ENCODE peak calls at places on chromosome 1, in ten cellular contexts. One of them, this sample, is unnamed.

GRCh38 chr1:4430406-4431404 is 223.7 kb upstream of the AJAP1 start:
- DNase-seq in ascending aorta: no peak
- DNase-seq in A549: no peak
- DNase-seq in dorsolateral prefrontal cortex: no peak
- DNase-seq in HFF-Myc: no peak
- DNase-seq in CD8-positive, alpha-beta T cell: no peak
- DNase-seq in endodermal cell: no peak
- DNase-seq in kidney epithelial cell: no peak
- DNase-seq in HCT116: no peak
- DNase-seq in esophagus muscularis mucosa: no peak
- DNase-seq in this sample: no peak

GRCh38 chr1:108130812-108131211 is 69.3 kb downstream of the SLC25A24 start:
- DNase-seq in ascending aorta: no peak
- DNase-seq in A549: no peak
- DNase-seq in dorsolateral prefrontal cortex: no peak
- DNase-seq in HFF-Myc: no peak
- DNase-seq in CD8-positive, alpha-beta T cell: no peak
- DNase-seq in endodermal cell: no peak
- DNase-seq in kidney epithelial cell: no peak
- DNase-seq in HCT116: no peak
- DNase-seq in esophagus muscularis mucosa: no peak
- DNase-seq in this sample: no peak

GRCh38 chr1:46171872-46172271 is 3.0 kb upstream of the TSPAN1 start:
- DNase-seq in ascending aorta: no peak
- DNase-seq in A549: no peak
- DNase-seq in dorsolateral prefrontal cortex: peak; percentile 87
- DNase-seq in HFF-Myc: no peak
- DNase-seq in CD8-positive, alpha-beta T cell: no peak
- DNase-seq in endodermal cell: peak; percentile 71
- DNase-seq in kidney epithelial cell: no peak
- DNase-seq in HCT116: no peak
- DNase-seq in esophagus muscularis mucosa: no peak
- DNase-seq in this sample: no peak

GRCh38 chr1:88286716-88287115 is 397.4 kb upstream of the PKN2 start:
- DNase-seq in ascending aorta: no peak
- DNase-seq in A549: no peak
- DNase-seq in dorsolateral prefrontal cortex: no peak
- DNase-seq in HFF-Myc: no peak
- DNase-seq in CD8-positive, alpha-beta T cell: no peak
- DNase-seq in endodermal cell: no peak
- DNase-seq in kidney epithelial cell: no peak
- DNase-seq in HCT116: no peak
- DNase-seq in esophagus muscularis mucosa: no peak
- DNase-seq in this sample: no peak

GRCh38 chr1:94101613-94101940 is 19.4 kb downstream of the ABCA4 start:
- DNase-seq in ascending aorta: no peak
- DNase-seq in A549: no peak
- DNase-seq in dorsolateral prefrontal cortex: peak; percentile 86
- DNase-seq in HFF-Myc: no peak
- DNase-seq in CD8-positive, alpha-beta T cell: no peak
- DNase-seq in endodermal cell: no peak
- DNase-seq in kidney epithelial cell: no peak
- DNase-seq in HCT116: no peak
- DNase-seq in esophagus muscularis mucosa: no peak
- DNase-seq in this sample: no peak

GRCh38 chr1:6351480-6352137 is 42.0 kb downstream of the ACOT7 start:
- DNase-seq in ascending aorta: no peak
- DNase-seq in A549: no peak
- DNase-seq in dorsolateral prefrontal cortex: peak; percentile 94
- DNase-seq in HFF-Myc: no peak
- DNase-seq in CD8-positive, alpha-beta T cell: no peak
- DNase-seq in endodermal cell: no peak
- DNase-seq in kidney epithelial cell: no peak
- DNase-seq in HCT116: no peak
- DNase-seq in esophagus muscularis mucosa: no peak
- DNase-seq in this sample: no peak

GRCh38 chr1:7500381-7501258 is 270.5 kb upstream of the VAMP3 start:
- DNase-seq in ascending aorta: no peak
- DNase-seq in A549: no peak
- DNase-seq in dorsolateral prefrontal cortex: no peak
- DNase-seq in HFF-Myc: no peak
- DNase-seq in CD8-positive, alpha-beta T cell: no peak
- DNase-seq in endodermal cell: no peak
- DNase-seq in kidney epithelial cell: no peak
- DNase-seq in HCT116: no peak
- DNase-seq in esophagus muscularis mucosa: no peak
- DNase-seq in this sample: no peak

GRCh38 chr1:201646623-201647022 is 107.7 kb downstream of the NAV1 start:
- DNase-seq in ascending aorta: no peak
- DNase-seq in A549: no peak
- DNase-seq in dorsolateral prefrontal cortex: no peak
- DNase-seq in HFF-Myc: no peak
- DNase-seq in CD8-positive, alpha-beta T cell: no peak
- DNase-seq in endodermal cell: no peak
- DNase-seq in kidney epithelial cell: no peak
- DNase-seq in HCT116: no peak
- DNase-seq in esophagus muscularis mucosa: no peak
- DNase-seq in this sample: no peak

GRCh38 chr1:116878804-116879477 is 30.8 kb upstream of the PTGFRN start:
- DNase-seq in ascending aorta: peak; percentile 62
- DNase-seq in A549: no peak
- DNase-seq in dorsolateral prefrontal cortex: no peak
- DNase-seq in HFF-Myc: peak; percentile 92
- DNase-seq in CD8-positive, alpha-beta T cell: no peak
- DNase-seq in endodermal cell: peak; percentile 79
- DNase-seq in kidney epithelial cell: peak; percentile 16
- DNase-seq in HCT116: peak; percentile 18
- DNase-seq in esophagus muscularis mucosa: no peak
- DNase-seq in this sample: no peak

GRCh38 chr1:206691604-206692003 is 6.9 kb downstream of the MAPKAPK2 start:
- DNase-seq in ascending aorta: no peak
- DNase-seq in A549: no peak
- DNase-seq in dorsolateral prefrontal cortex: no peak
- DNase-seq in HFF-Myc: no peak
- DNase-seq in CD8-positive, alpha-beta T cell: no peak
- DNase-seq in endodermal cell: no peak
- DNase-seq in kidney epithelial cell: no peak
- DNase-seq in HCT116: no peak
- DNase-seq in esophagus muscularis mucosa: no peak
- DNase-seq in this sample: no peak

GRCh38 chr1:181910905-181911304 is 150.6 kb downstream of the ZNF648 start:
- DNase-seq in ascending aorta: no peak
- DNase-seq in A549: peak; percentile 10
- DNase-seq in dorsolateral prefrontal cortex: no peak
- DNase-seq in HFF-Myc: no peak
- DNase-seq in CD8-positive, alpha-beta T cell: no peak
- DNase-seq in endodermal cell: peak; percentile 54
- DNase-seq in kidney epithelial cell: no peak
- DNase-seq in HCT116: no peak
- DNase-seq in esophagus muscularis mucosa: no peak
- DNase-seq in this sample: no peak

GRCh38 chr1:210364479-210364878 is 35.8 kb downstream of the HHAT start:
- DNase-seq in ascending aorta: no peak
- DNase-seq in A549: no peak
- DNase-seq in dorsolateral prefrontal cortex: no peak
- DNase-seq in HFF-Myc: no peak
- DNase-seq in CD8-positive, alpha-beta T cell: no peak
- DNase-seq in endodermal cell: no peak
- DNase-seq in kidney epithelial cell: no peak
- DNase-seq in HCT116: no peak
- DNase-seq in esophagus muscularis mucosa: peak; percentile 70
- DNase-seq in this sample: no peak

GRCh38 chr1:166920561-166921475 is 44.8 kb upstream of the TADA1 start:
- DNase-seq in ascending aorta: no peak
- DNase-seq in A549: peak; percentile 15
- DNase-seq in dorsolateral prefrontal cortex: peak; percentile 37
- DNase-seq in HFF-Myc: no peak
- DNase-seq in CD8-positive, alpha-beta T cell: no peak
- DNase-seq in endodermal cell: peak; percentile 86
- DNase-seq in kidney epithelial cell: no peak
- DNase-seq in HCT116: no peak
- DNase-seq in esophagus muscularis mucosa: no peak
- DNase-seq in this sample: no peak
- H3K4me3 ChIP-seq in ascending aorta: peak overlapping the region; percentile 64
- H3K4me3 ChIP-seq in A549: peak overlapping the region; percentile 37
- H3K4me3 ChIP-seq in dorsolateral prefrontal cortex: peak overlapping the region; percentile 58
- H3K4me3 ChIP-seq in HFF-Myc: no peak overlapping the region
- H3K4me3 ChIP-seq in CD8-positive, alpha-beta T cell: no peak overlapping the region
- H3K4me3 ChIP-seq in endodermal cell: peak overlapping the region; percentile 65
- H3K4me3 ChIP-seq in kidney epithelial cell: peak overlapping the region; percentile 41
- H3K4me3 ChIP-seq in HCT116: no peak overlapping the region
- H3K4me3 ChIP-seq in esophagus muscularis mucosa: peak overlapping the region; percentile 58
- H3K4me3 ChIP-seq in this sample: peak overlapping the region; percentile 35

DNA sequence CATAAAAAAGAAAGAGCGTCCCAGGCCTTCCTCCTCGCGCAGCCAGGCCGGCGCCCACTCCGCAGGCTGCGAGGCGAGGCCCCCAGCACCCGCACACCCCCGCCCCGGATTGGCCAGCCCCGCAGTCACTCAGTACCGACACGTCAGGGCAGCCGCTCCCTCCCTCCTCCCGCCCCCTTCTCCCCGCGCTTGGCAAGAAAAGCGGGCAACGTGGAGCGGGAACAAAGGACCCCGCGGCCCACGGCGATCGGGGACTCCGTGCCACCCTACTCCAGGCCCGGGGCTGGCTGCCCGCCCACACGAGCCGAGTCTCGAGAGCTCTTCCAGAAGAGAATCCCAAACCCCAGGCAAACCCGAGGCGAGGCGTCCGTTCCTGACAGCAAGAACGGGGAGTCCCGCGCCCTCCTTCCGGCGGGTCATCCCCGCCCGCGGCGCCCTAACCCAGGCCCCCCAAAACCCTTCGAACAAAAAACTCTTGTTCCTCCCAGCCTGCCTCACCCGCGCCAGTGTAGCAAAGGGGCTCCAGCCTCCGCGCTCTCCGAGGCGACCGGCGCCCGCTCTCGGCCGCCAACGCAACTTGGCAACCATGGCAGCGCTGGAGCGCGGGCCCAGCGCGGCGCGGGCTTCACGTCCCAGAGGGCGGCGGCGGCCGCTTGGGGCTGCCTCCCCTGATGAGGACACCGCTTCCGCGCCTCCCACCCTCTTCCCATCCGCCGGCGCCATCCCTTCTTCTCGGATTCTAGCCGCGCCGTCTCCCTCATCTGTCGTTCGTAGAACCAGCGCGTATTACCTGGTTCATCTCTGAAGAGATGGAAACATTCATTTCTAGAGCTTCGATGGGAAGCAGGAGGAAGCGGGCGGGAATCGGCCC is 645 bp downstream of the IVNS1ABP start:
- DNase-seq in ascending aorta: peak; percentile 96
- DNase-seq in A549: peak; percentile 88
- DNase-seq in dorsolateral prefrontal cortex: peak; percentile 93
- DNase-seq in HFF-Myc: peak; percentile 41
- DNase-seq in CD8-positive, alpha-beta T cell: peak; percentile 85
- DNase-seq in endodermal cell: peak; percentile 98
- DNase-seq in kidney epithelial cell: peak; percentile 35
- DNase-seq in HCT116: peak; percentile 63
- DNase-seq in esophagus muscularis mucosa: peak; percentile 98
- DNase-seq in this sample: peak; percentile 68
- TF ChIP-seq CTCF in ascending aorta: no peak
- TF ChIP-seq CTCF in A549: no peak
- TF ChIP-seq CTCF in dorsolateral prefrontal cortex: no peak
- TF ChIP-seq CTCF in HFF-Myc: no peak
- TF ChIP-seq CTCF in CD8-positive, alpha-beta T cell: no peak
- TF ChIP-seq CTCF in endodermal cell: peak; percentile 45
- TF ChIP-seq CTCF in kidney epithelial cell: no peak
- TF ChIP-seq CTCF in HCT116: no peak
- TF ChIP-seq CTCF in esophagus muscularis mucosa: no peak
- TF ChIP-seq CTCF in this sample: peak; percentile 22

GRCh38 chr1:167111853-167112455 is 18.1 kb downstream of the STYXL2 start:
- DNase-seq in ascending aorta: no peak
- DNase-seq in A549: no peak
- DNase-seq in dorsolateral prefrontal cortex: no peak
- DNase-seq in HFF-Myc: no peak
- DNase-seq in CD8-positive, alpha-beta T cell: no peak
- DNase-seq in endodermal cell: no peak
- DNase-seq in kidney epithelial cell: no peak
- DNase-seq in HCT116: no peak
- DNase-seq in esophagus muscularis mucosa: no peak
- DNase-seq in this sample: no peak
- H3K4me3 ChIP-seq in ascending aorta: no peak overlapping the region
- H3K4me3 ChIP-seq in A549: no peak overlapping the region
- H3K4me3 ChIP-seq in dorsolateral prefrontal cortex: no peak overlapping the region
- H3K4me3 ChIP-seq in HFF-Myc: no peak overlapping the region
- H3K4me3 ChIP-seq in CD8-positive, alpha-beta T cell: no peak overlapping the region
- H3K4me3 ChIP-seq in endodermal cell: no peak overlapping the region
- H3K4me3 ChIP-seq in kidney epithelial cell: no peak overlapping the region
- H3K4me3 ChIP-seq in HCT116: no peak overlapping the region
- H3K4me3 ChIP-seq in esophagus muscularis mucosa: no peak overlapping the region
- H3K4me3 ChIP-seq in this sample: no peak overlapping the region

GRCh38 chr1:37860346-37860666 is 914 bp upstream of the MTF1 start:
- DNase-seq in ascending aorta: no peak
- DNase-seq in A549: no peak
- DNase-seq in dorsolateral prefrontal cortex: no peak
- DNase-seq in HFF-Myc: no peak
- DNase-seq in CD8-positive, alpha-beta T cell: no peak
- DNase-seq in endodermal cell: no peak
- DNase-seq in kidney epithelial cell: no peak
- DNase-seq in HCT116: no peak
- DNase-seq in esophagus muscularis mucosa: no peak
- DNase-seq in this sample: no peak
- TF ChIP-seq CTCF in ascending aorta: no peak
- TF ChIP-seq CTCF in A549: no peak
- TF ChIP-seq CTCF in dorsolateral prefrontal cortex: no peak
- TF ChIP-seq CTCF in HFF-Myc: no peak
- TF ChIP-seq CTCF in CD8-positive, alpha-beta T cell: no peak
- TF ChIP-seq CTCF in endodermal cell: no peak
- TF ChIP-seq CTCF in kidney epithelial cell: no peak
- TF ChIP-seq CTCF in HCT116: no peak
- TF ChIP-seq CTCF in esophagus muscularis mucosa: no peak
- TF ChIP-seq CTCF in this sample: no peak

GRCh38 chr1:42740756-42741580 is 932 bp upstream of the CLDN19 start:
- DNase-seq in ascending aorta: no peak
- DNase-seq in A549: no peak
- DNase-seq in dorsolateral prefrontal cortex: no peak
- DNase-seq in HFF-Myc: no peak
- DNase-seq in CD8-positive, alpha-beta T cell: no peak
- DNase-seq in endodermal cell: peak; percentile 82
- DNase-seq in kidney epithelial cell: no peak
- DNase-seq in HCT116: no peak
- DNase-seq in esophagus muscularis mucosa: no peak
- DNase-seq in this sample: peak; percentile 82
- H3K4me3 ChIP-seq in ascending aorta: no peak overlapping the region
- H3K4me3 ChIP-seq in A549: no peak overlapping the region
- H3K4me3 ChIP-seq in dorsolateral prefrontal cortex: no peak overlapping the region
- H3K4me3 ChIP-seq in HFF-Myc: no peak overlapping the region
- H3K4me3 ChIP-seq in CD8-positive, alpha-beta T cell: no peak overlapping the region
- H3K4me3 ChIP-seq in endodermal cell: no peak overlapping the region
- H3K4me3 ChIP-seq in kidney epithelial cell: no peak overlapping the region
- H3K4me3 ChIP-seq in HCT116: no peak overlapping the region
- H3K4me3 ChIP-seq in esophagus muscularis mucosa: no peak overlapping the region
- H3K4me3 ChIP-seq in this sample: no peak overlapping the region